ENCODE peak calls at places on chromosomes 7 and 10, in seven cellular contexts. E is HCT116, R is hepatocyte, C is osteoblast, Q is keratinocyte, S is mammary epithelial cell, L is SK-N-SH. J is an unnamed sample.
A peak's percentile ranks its signal among the peaks of the same experiment; 100 is the strongest.

GRCh38 chr10:103618575-103619423 is 125.3 kb downstream of the NEURL1 start:
- DNase-seq in E (no peak), S (no peak), R (no peak), L (peak; percentile 95), C (peak; percentile 96), Q (no peak), J (no peak)

GRCh38 chr10:11057448-11057847 is 39.8 kb downstream of the CELF2 start:
- DNase-seq in L (no peak), R (no peak), Q (no peak), S (no peak), C (no peak), E (no peak), J (no peak)

GRCh38 chr7:38178695-38179344 is 775 bp downstream of the STARD3NL start:
- DNase-seq in Q (no peak), C (peak; percentile 49), S (no peak), R (no peak), L (no peak), E (no peak), J (peak; percentile 46)

GRCh38 chr10:119542990-119543813 is 683 bp upstream of the RGS10 start:
- DNase-seq in R (peak; percentile 50), E (no peak), L (peak; percentile 82), Q (no peak), S (peak; percentile 65), C (peak; percentile 93), J (peak; percentile 85)

GRCh38 chr10:34918060-34918840 is 103.2 kb upstream of the PARD3 start:
- DNase-seq in E (no peak), R (no peak), L (no peak), C (no peak), Q (no peak), S (no peak), J (no peak)

GRCh38 chr7:115068220-115068619 is 146.3 kb downstream of the MDFIC start:
- DNase-seq in R (no peak), C (no peak), L (no peak), Q (no peak), S (no peak), E (no peak), J (no peak)

GRCh38 chr7:1053002-1053411 is 8.7 kb downstream of the GPR146 start:
- DNase-seq in R (no peak), S (no peak), E (no peak), C (no peak), Q (no peak), L (no peak), J (no peak)

GRCh38 chr7:100808354-100808875 is 18.9 kb downstream of the EPHB4 start:
- DNase-seq in L (no peak), R (no peak), E (no peak), Q (no peak), C (peak; percentile 6), S (no peak), J (no peak)

GRCh38 chr7:29424295-29424983 is 139.2 kb upstream of the PRR15 start:
- DNase-seq in L (no peak), C (no peak), S (no peak), E (no peak), Q (no peak), R (no peak), J (no peak)

GRCh38 chr7:5375925-5376324 is 47.7 kb downstream of the TNRC18 start:
- DNase-seq in R (no peak), L (no peak), C (no peak), E (no peak), S (no peak), Q (no peak), J (no peak)

GRCh38 chr7:148383651-148384050 is 206.9 kb upstream of the C7orf33 start:
- DNase-seq in C (no peak), Q (no peak), L (no peak), R (no peak), E (no peak), S (no peak), J (no peak)

GRCh38 chr10:63132651-63133055 is 475 bp upstream of the NRBF2 start:
- DNase-seq in R (no peak), E (no peak), L (no peak), Q (no peak), C (no peak), S (no peak), J (no peak)

GRCh38 chr10:88782222-88782621 is 20.3 kb upstream of the LIPM start:
- DNase-seq in S (no peak), E (no peak), L (no peak), C (no peak), R (no peak), Q (no peak), J (no peak)

GRCh38 chr10:29668628-29669027 is 33.9 kb upstream of the SVIL start:
- DNase-seq in Q (peak; percentile 21), L (no peak), C (no peak), E (no peak), S (peak; percentile 84), R (no peak), J (no peak)

GRCh38 chr10:82591421-82591820 is 716.4 kb downstream of the NRG3 start:
- DNase-seq in S (no peak), R (no peak), L (no peak), C (no peak), Q (no peak), E (no peak), J (no peak)

GRCh38 chr7:108289852-108290251 is 159.7 kb upstream of the LAMB4 start:
- DNase-seq in C (no peak), E (no peak), L (no peak), R (no peak), S (no peak), Q (no peak), J (no peak)

GRCh38 chr7:55966851-55967250 is 2.5 kb downstream of the NIPSNAP2 start:
- DNase-seq in S (peak; percentile 27), C (no peak), R (no peak), L (no peak), Q (no peak), E (no peak), J (no peak)

GRCh38 chr7:105487559-105488218 is 34.4 kb downstream of the PUS7 start:
- DNase-seq in S (peak; percentile 41), R (peak; percentile 70), Q (no peak), E (no peak), C (peak; percentile 81), L (peak; percentile 61), J (peak; percentile 33)

GRCh38 chr10:30432631-30433285 is 1.2 kb upstream of the MAP3K8 start:
- DNase-seq in L (no peak), S (peak; percentile 67), C (peak; percentile 59), E (peak; percentile 74), Q (no peak), R (no peak), J (no peak)

GRCh38 chr10:132337019-132337418 is 5.0 kb downstream of the LRRC27 start:
- DNase-seq in S (no peak), C (no peak), Q (no peak), E (no peak), R (no peak), L (no peak), J (peak; percentile 23)

GRCh38 chr10:33032354-33033254 is 74.6 kb upstream of the ITGB1 start:
- DNase-seq in C (peak; percentile 84), L (no peak), Q (peak; percentile 42), S (peak; percentile 85), E (peak; percentile 36), R (no peak), J (no peak)

GRCh38 chr10:69481280-69481679 is 30.0 kb downstream of the TSPAN15 start:
- DNase-seq in L (no peak), Q (no peak), C (peak; percentile 41), E (no peak), R (no peak), S (no peak), J (peak; percentile 52)

GRCh38 chr10:69479241-69479730 is 28.0 kb downstream of the TSPAN15 start:
- DNase-seq in S (no peak), Q (no peak), E (no peak), L (peak; percentile 56), R (no peak), C (peak; percentile 63), J (no peak)

GRCh38 chr10:69482125-69482524 is 30.9 kb downstream of the TSPAN15 start:
- DNase-seq in C (no peak), L (no peak), S (no peak), R (no peak), Q (no peak), E (no peak), J (no peak)

GRCh38 chr10:69477968-69478597 is 26.8 kb downstream of the TSPAN15 start:
- DNase-seq in R (no peak), Q (no peak), E (no peak), C (no peak), S (no peak), L (no peak), J (no peak)

GRCh38 chr10:69479737-69480412 is 28.6 kb downstream of the TSPAN15 start:
- DNase-seq in C (peak; percentile 92), E (no peak), Q (no peak), S (no peak), R (no peak), L (no peak), J (no peak)
- H3K9me3 ChIP-seq in C (no peaks in the 10 kb centered on the region), E (no peaks in the 10 kb centered on the region), Q (no peaks in the 10 kb centered on the region), S (no peaks in the 10 kb centered on the region), R (no peaks in the 10 kb centered on the region), L (no peaks in the 10 kb centered on the region), J (no peaks in the 10 kb centered on the region)

GRCh38 chr10:101829561-101830315 is 11.5 kb upstream of the OGA start:
- DNase-seq in C (peak; percentile 85), E (no peak), Q (no peak), R (peak; percentile 79), L (peak; percentile 93), S (no peak), J (peak; percentile 90)

GRCh38 chr10:101827919-101828600 is 9.8 kb upstream of the OGA start:
- DNase-seq in Q (no peak), S (no peak), C (peak; percentile 45), E (no peak), R (no peak), L (no peak), J (no peak)

GRCh38 chr10:101831169-101831811 is 12.3 kb downstream of the KCNIP2 start:
- DNase-seq in L (no peak), E (no peak), S (no peak), C (peak; percentile 37), Q (no peak), R (no peak), J (no peak)

GRCh38 chr10:101828734-101829551 is 10.7 kb upstream of the OGA start:
- DNase-seq in E (no peak), L (no peak), R (no peak), S (no peak), Q (no peak), C (peak; percentile 17), J (no peak)

GRCh38 chr10:101830322-101831168 is 12.3 kb upstream of the OGA start:
- DNase-seq in Q (peak; percentile 83), C (peak; percentile 99), S (peak; percentile 77), E (peak; percentile 87), L (peak; percentile 96), R (peak; percentile 97), J (peak; percentile 92)
- H3K4me3 ChIP-seq in Q (peak overlapping the region; percentile 30), C (peak overlapping the region; percentile 79), S (peak overlapping the region; percentile 48), E (peak overlapping the region; percentile 32), L (peak overlapping the region; percentile 45), R (peak overlapping the region; percentile 31), J (peak overlapping the region; percentile 65)

GRCh38 chr7:26195867-26196266 is 4.7 kb downstream of the HNRNPA2B1 start:
- DNase-seq in R (no peak), E (no peak), L (no peak), C (no peak), Q (no peak), S (no peak), J (no peak)
- H4K20me1 ChIP-seq in R (peaks cover 87% of the 10 kb centered on the region), E (peaks cover 85% of the 10 kb centered on the region), L (peaks cover 92% of the 10 kb centered on the region), C (peaks cover 84% of the 10 kb centered on the region), Q (peaks cover 55% of the 10 kb centered on the region), S (peaks cover 55% of the 10 kb centered on the region), J (peaks cover 80% of the 10 kb centered on the region)

DNA sequence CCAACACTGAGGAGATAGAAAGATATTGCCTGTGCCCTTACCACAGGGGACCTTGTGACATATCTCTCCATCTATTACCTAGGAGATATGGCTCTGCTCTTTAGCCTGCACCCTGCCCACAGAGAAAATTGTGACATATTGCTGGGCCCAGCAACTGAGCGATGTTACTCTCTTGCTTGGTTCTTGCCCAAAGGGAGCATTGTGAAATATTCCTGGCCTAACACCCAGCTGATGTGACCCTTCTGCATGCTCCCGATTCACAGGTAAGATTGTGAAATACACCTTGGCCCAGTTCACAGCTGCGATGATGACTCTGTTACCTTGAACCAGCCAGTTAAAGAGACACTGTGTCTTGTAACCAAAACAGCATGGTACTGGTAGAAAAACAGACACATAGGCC is 37.2 kb upstream of the ZNF107 start:
- DNase-seq in E (no peak), R (no peak), C (no peak), L (no peak), S (peak; percentile 58), Q (no peak), J (no peak)
- H3K9me3 ChIP-seq in E (no peaks in the 10 kb centered on the region), R (no peaks in the 10 kb centered on the region), C (no peaks in the 10 kb centered on the region), L (no peaks in the 10 kb centered on the region), S (peaks cover 3% of the 10 kb centered on the region), Q (no peaks in the 10 kb centered on the region), J (no peaks in the 10 kb centered on the region)

J was measured in OCI-LY7.